ENCODE peak calls at places on chromosome 11, in nine cellular contexts. O is cardiac muscle cell, M is mesenchymal stem cell, N is Panc1, K is AG04450, V is tibial artery, C is esophagus squamous epithelium, I is body of pancreas, D is gastrocnemius medialis. R is an unnamed sample.

GRCh38 chr11:3970101-3970500 is 114.6 kb downstream of the STIM1 start:
- DNase-seq in O (no peak), M (no peak), N (no peak), K (no peak), V (no peak), C (no peak), I (no peak), D (no peak), R (no peak)

GRCh38 chr11:84905411-84905810 is 721.7 kb downstream of the DLG2 start:
- DNase-seq in O (no peak), M (no peak), N (no peak), K (peak; percentile 8), V (no peak), C (no peak), I (no peak), D (no peak), R (peak; percentile 43)

GRCh38 chr11:18384157-18384641 is 10.2 kb upstream of the LDHA start:
- DNase-seq in O (peak; percentile 49), M (no peak), N (no peak), K (peak; percentile 38), V (peak; percentile 75), C (no peak), I (peak; percentile 79), D (peak; percentile 41), R (peak; percentile 69)

GRCh38 chr11:84558085-84558905 is 1068.8 kb downstream of the DLG2 start:
- DNase-seq in O (peak; percentile 66), M (peak; percentile 48), N (peak; percentile 20), K (peak; percentile 4), V (no peak), C (no peak), I (peak; percentile 67), D (no peak), R (peak; percentile 44)

GRCh38 chr11:126431401-126432064 is 76.0 kb downstream of the ST3GAL4 start:
- DNase-seq in O (no peak), M (peak; percentile 72), N (no peak), K (no peak), V (peak; percentile 78), C (no peak), I (peak; percentile 44), D (peak; percentile 24), R (no peak)

GRCh38 chr11:12005476-12005875 is 3.0 kb downstream of the DKK3 start:
- DNase-seq in O (no peak), M (peak; percentile 85), N (no peak), K (peak; percentile 62), V (no peak), C (no peak), I (no peak), D (no peak), R (no peak)

GRCh38 chr11:47002366-47002765 is 65.8 kb downstream of the CSTPP1 start:
- DNase-seq in O (no peak), M (peak; percentile 23), N (no peak), K (no peak), V (no peak), C (no peak), I (no peak), D (no peak), R (no peak)

GRCh38 chr11:19519912-19520641 is 192.6 kb upstream of the NAV2 start:
- DNase-seq in O (peak; percentile 85), M (peak; percentile 77), N (no peak), K (no peak), V (no peak), C (no peak), I (no peak), D (no peak), R (peak; percentile 93)

GRCh38 chr11:10318527-10318802 is 13.6 kb downstream of the ADM start:
- DNase-seq in O (no peak), M (no peak), N (no peak), K (no peak), V (no peak), C (no peak), I (no peak), D (peak; percentile 83), R (no peak)

GRCh38 chr11:82864268-82864667 is 36.0 kb downstream of the PRCP start:
- DNase-seq in O (peak; percentile 33), M (peak; percentile 45), N (no peak), K (no peak), V (peak; percentile 81), C (no peak), I (peak; percentile 72), D (peak; percentile 35), R (peak; percentile 53)

GRCh38 chr11:17630936-17631335 is 83.9 kb downstream of the OTOG start:
- DNase-seq in O (no peak), M (no peak), N (no peak), K (no peak), V (no peak), C (no peak), I (no peak), D (no peak), R (no peak)

GRCh38 chr11:134471341-134472187 is 59.5 kb upstream of the B3GAT1 start:
- DNase-seq in O (no peak), M (no peak), N (no peak), K (no peak), V (no peak), C (no peak), I (no peak), D (no peak), R (no peak)

GRCh38 chr11:115501504-115501894 is 2.7 kb downstream of the CADM1 start:
- DNase-seq in O (no peak), M (no peak), N (no peak), K (no peak), V (no peak), C (no peak), I (no peak), D (no peak), R (no peak)

GRCh38 chr11:75745807-75746206 is 22.8 kb upstream of the DGAT2 start:
- DNase-seq in O (peak; percentile 46), M (no peak), N (no peak), K (no peak), V (no peak), C (no peak), I (no peak), D (no peak), R (no peak)

GRCh38 chr11:30281476-30282288 is 41.2 kb upstream of the ARL14EP start:
- DNase-seq in O (no peak), M (no peak), N (no peak), K (no peak), V (no peak), C (no peak), I (no peak), D (no peak), R (no peak)

GRCh38 chr11:846496-847098 is 3.9 kb downstream of the TSPAN4 start:
- DNase-seq in O (no peak), M (peak; percentile 41), N (no peak), K (no peak), V (no peak), C (no peak), I (no peak), D (no peak), R (no peak)

GRCh38 chr11:69799582-69799981 is 19.6 kb downstream of the FGF3 start:
- DNase-seq in O (no peak), M (peak; percentile 36), N (no peak), K (no peak), V (no peak), C (no peak), I (no peak), D (no peak), R (peak; percentile 14)

GRCh38 chr11:2167141-2168045 is 4.2 kb downstream of the TH start:
- DNase-seq in O (no peak), M (no peak), N (no peak), K (no peak), V (no peak), C (no peak), I (no peak), D (no peak), R (no peak)

GRCh38 chr11:74611369-74611861 is 19.0 kb downstream of the POLD3 start:
- DNase-seq in O (peak; percentile 18), M (peak; percentile 68), N (peak; percentile 25), K (peak; percentile 54), V (no peak), C (no peak), I (no peak), D (no peak), R (peak; percentile 51)

GRCh38 chr11:62370743-62371440 is 33.6 kb downstream of the ASRGL1 start:
- DNase-seq in O (no peak), M (no peak), N (no peak), K (no peak), V (no peak), C (no peak), I (peak; percentile 26), D (no peak), R (no peak)

DNA sequence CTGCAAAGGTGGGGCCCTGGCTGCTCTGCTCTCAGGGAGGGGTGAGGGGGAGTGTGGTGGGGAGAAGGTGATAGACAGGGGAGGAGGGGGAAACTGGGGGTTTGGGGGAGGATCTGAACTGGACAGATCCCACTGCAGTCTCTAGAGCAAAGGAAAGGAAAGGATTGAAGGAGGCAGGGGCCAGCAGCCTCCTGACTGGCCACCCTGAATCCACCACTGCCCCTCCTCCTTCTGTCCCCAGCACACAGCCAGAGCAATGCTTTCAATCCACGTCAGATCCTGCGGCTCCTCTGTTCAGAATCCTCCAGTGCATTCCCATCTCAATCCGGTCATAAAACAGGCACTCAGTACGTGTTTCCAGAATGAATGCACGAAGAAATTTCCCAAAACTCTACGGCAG is 211.1 kb downstream of the CEP164 start:
- DNase-seq in O (peak; percentile 21), M (peak; percentile 5), N (no peak), K (no peak), V (no peak), C (no peak), I (no peak), D (no peak), R (no peak)
- H3K27ac ChIP-seq in O (no peak overlapping the region), M (no peak overlapping the region), N (no peak overlapping the region), K (no peak overlapping the region), V (no peak overlapping the region), C (no peak overlapping the region), I (no peak overlapping the region), D (no peak overlapping the region), R (no peak overlapping the region)

GRCh38 chr11:130163346-130164220 is 4.0 kb downstream of the ST14 start:
- DNase-seq in O (no peak), M (no peak), N (no peak), K (no peak), V (peak; percentile 45), C (no peak), I (peak; percentile 76), D (no peak), R (no peak)
- H3K4me3 ChIP-seq in O (no peak overlapping the region), M (no peak overlapping the region), N (no peak overlapping the region), K (no peak overlapping the region), V (no peak overlapping the region), C (no peak overlapping the region), I (no peak overlapping the region), D (no peak overlapping the region), R (peak overlapping the region; percentile 34)

DNA sequence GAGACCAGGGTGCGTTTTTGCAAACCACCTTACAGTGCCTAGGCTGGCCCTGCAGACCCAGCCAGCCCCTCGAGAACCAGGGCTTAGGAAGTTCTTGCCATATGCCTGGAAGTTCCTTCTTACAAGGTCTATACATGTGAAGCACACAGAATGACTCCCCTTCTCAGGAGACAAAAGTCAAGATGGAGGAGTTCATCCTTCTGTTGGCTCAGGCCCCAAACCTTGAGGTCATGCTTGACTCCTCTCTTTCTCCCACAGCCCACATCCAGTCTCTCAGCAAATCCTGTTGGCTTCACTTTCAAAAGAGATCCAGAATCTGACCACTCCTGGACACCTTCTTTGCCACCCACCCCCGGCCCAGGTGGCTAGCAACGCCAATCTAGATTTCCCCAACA is 1.7 kb upstream of the CD248 start:
- DNase-seq in O (no peak), M (no peak), N (no peak), K (no peak), V (no peak), C (no peak), I (no peak), D (no peak), R (no peak)
- H3K27ac ChIP-seq in O (no peak overlapping the region), M (peak overlapping the region; percentile 67), N (no peak overlapping the region), K (peak overlapping the region; percentile 99), V (no peak overlapping the region), C (peak overlapping the region; percentile 88), I (no peak overlapping the region), D (peak overlapping the region; percentile 82), R (no peak overlapping the region)

GRCh38 chr11:111177037-111177988 is 68.2 kb upstream of the POU2AF2 start:
- DNase-seq in O (no peak), M (no peak), N (no peak), K (no peak), V (no peak), C (no peak), I (no peak), D (no peak), R (no peak)
- H3K4me3 ChIP-seq in O (no peak overlapping the region), M (no peak overlapping the region), N (no peak overlapping the region), K (no peak overlapping the region), V (no peak overlapping the region), C (no peak overlapping the region), I (no peak overlapping the region), D (no peak overlapping the region), R (no peak overlapping the region)

R was measured in SJCRH30.